ENCODE peak calls at places on chromosomes 7 and 10, in six cellular contexts. M is H1, J is HCT116, Y is HepG2, B is GM12878, S is K562. P is an unnamed sample.

GRCh38 chr10:60810437-60811182 is 32.3 kb downstream of the CDK1 start:
- DNase-seq in M (no peak), S (no peak), B (no peak), Y (peak; percentile 18), J (no peak), P (no peak)

GRCh38 chr7:1454471-1455065 is 4.7 kb downstream of the MICALL2 start:
- DNase-seq in S (no peak), Y (no peak), B (no peak), J (no peak), M (no peak), P (no peak)

GRCh38 chr10:119209050-119209735 is 1.8 kb downstream of the GRK5 start:
- DNase-seq in M (peak; percentile 74), Y (peak; percentile 59), J (no peak), B (no peak), S (peak; percentile 64), P (no peak)

GRCh38 chr7:16564909-16565426 is 38.3 kb downstream of the LRRC72 start:
- DNase-seq in M (no peak), J (peak; percentile 66), Y (peak; percentile 38), S (peak; percentile 71), B (peak; percentile 8), P (peak; percentile 46)

GRCh38 chr7:8386926-8387550 is 46.4 kb upstream of the NXPH1 start:
- DNase-seq in S (peak; percentile 66), J (no peak), M (no peak), Y (no peak), B (peak; percentile 45), P (no peak)

GRCh38 chr10:114631678-114632417 is 26.2 kb downstream of the ABLIM1 start:
- DNase-seq in B (no peak), J (no peak), M (peak; percentile 67), S (peak; percentile 11), Y (peak; percentile 76), P (no peak)

GRCh38 chr7:139679731-139680594 is 97.8 kb downstream of the HIPK2 start:
- DNase-seq in M (no peak), Y (peak; percentile 80), J (no peak), B (no peak), S (no peak), P (no peak)

GRCh38 chr10:6542999-6543430 is 37.1 kb downstream of the PRKCQ start:
- DNase-seq in B (no peak), Y (peak; percentile 2), S (no peak), M (no peak), J (no peak), P (no peak)

GRCh38 chr7:111108526-111108925 is 17.6 kb downstream of the LRRN3 start:
- DNase-seq in Y (peak; percentile 4), J (no peak), B (no peak), M (no peak), S (no peak), P (no peak)

GRCh38 chr7:96657347-96658010 is 52.2 kb downstream of the SEM1 start:
- DNase-seq in B (no peak), J (no peak), Y (no peak), M (peak; percentile 57), S (no peak), P (peak; percentile 20)

DNA sequence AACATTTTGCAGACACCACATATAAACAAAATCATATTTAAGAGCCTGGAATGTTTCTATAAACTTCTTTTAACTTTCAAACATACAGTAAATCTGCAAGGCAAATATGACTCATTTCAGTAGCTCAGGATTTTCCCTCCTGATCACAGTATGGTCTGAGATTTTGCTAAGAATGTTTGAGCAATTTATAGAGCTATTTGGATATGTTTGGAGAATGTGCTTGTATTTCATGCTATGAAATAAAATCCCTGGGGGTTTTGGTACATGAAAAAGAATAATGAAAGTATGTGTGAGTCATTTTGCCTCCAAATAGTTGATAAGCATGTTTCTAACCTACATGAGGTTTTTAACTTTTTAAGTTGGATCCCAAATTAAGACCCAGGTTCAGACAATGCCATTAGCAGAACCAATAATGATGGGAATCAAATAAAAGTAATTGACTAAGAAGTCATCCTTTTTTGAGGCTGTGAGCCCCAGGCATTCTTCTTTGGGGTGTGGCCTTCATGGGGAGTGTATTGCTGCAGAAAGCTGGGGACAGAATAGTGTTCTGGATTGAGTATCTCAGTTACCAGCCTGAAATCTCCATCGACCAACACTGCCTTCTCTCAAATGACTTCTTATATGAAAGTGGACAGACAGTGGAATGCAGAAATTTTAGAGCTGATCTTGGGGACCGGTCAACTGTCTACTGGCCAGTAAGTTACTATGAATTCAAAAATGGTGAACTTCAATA is 66.1 kb upstream of the AGBL3 start:
- DNase-seq in Y (no peak), S (no peak), M (no peak), B (no peak), J (no peak), P (no peak)
- TF ChIP-seq ZNF274 in Y (no peak), S (no peak), M (no peak), B (no peak), J (no peak), P (no peak)

DNA sequence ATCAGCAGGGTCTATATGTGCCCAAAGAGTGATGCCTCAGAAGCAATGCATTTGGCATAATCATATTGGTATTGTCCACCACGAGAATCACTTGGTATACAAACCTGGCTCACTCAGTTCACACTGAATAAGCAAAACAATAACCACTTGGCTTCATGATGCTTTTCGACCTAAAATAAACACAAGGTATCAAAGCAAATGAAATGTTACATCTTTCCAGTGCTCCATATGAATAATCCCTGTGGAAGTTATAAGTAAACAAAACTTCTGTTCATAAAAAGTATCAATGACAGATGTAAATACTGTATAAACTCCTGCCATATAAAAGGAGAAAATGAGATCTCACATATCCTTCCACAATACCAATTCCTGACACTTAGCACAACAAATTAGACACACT is 29.8 kb upstream of the EBLN1 start:
- DNase-seq in Y (no peak), J (no peak), M (no peak), B (no peak), S (no peak), P (no peak)
- H3K9ac ChIP-seq in Y (no peak overlapping the region), J (peak overlapping the region; percentile 57), M (no peak overlapping the region), B (no peak overlapping the region), S (no peak overlapping the region), P (no peak overlapping the region)

DNA sequence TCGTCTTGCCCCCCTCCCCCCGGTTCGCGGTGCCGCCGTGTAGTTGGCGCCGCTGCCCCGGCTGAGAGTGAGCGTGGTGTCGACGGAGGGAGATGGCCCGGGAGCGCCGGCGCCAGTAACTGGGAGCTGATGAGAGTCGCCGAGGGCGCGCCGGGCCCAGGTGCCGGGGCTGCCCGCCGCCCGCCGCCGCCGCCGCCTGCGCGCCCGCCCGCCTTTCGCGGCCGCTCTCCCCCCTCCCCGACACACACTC is 322 bp downstream of the WAC start:
- DNase-seq in M (no peak), S (no peak), J (no peak), Y (no peak), B (no peak), P (no peak)
- TF ChIP-seq YY1 in M (no peak), S (no peak), J (no peak), Y (no peak), B (no peak), P (no peak)

DNA sequence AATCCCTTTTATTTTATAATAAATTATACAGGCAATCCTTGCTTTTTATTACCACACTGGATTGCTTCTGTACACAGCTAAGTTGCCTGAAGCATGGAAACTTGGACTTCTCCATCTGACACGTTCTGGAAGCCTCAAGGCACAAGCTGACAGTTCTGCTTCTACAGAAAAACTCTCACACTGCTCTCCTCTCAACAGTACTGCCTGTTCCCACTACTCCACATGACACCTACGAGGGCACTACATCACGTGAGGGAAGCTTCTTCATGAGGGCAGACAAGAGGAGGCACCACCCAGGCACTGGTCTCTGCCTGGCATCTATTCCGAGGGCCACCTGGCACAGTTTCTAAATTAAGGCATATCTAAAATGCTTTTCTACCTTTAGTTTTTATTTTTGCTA is 16.8 kb upstream of the FAM133B start:
- DNase-seq in S (no peak), B (no peak), J (no peak), M (no peak), Y (no peak), P (no peak)
- TF ChIP-seq ZNF274 in S (no peak), B (no peak), J (no peak), M (no peak), Y (no peak), P (no peak)

GRCh38 chr7:107785926-107786325 is 17.1 kb downstream of the SLC26A3 start:
- DNase-seq in Y (no peak), B (no peak), S (no peak), M (no peak), J (no peak), P (no peak)

GRCh38 chr7:107785170-107785569 is 17.9 kb downstream of the SLC26A3 start:
- DNase-seq in J (no peak), M (no peak), S (no peak), B (no peak), Y (no peak), P (no peak)

GRCh38 chr7:107788662-107789061 is 14.4 kb downstream of the SLC26A3 start:
- DNase-seq in Y (no peak), J (no peak), S (no peak), M (no peak), B (no peak), P (no peak)

GRCh38 chr7:107789647-107790046 is 13.4 kb downstream of the SLC26A3 start:
- DNase-seq in S (no peak), B (no peak), Y (no peak), J (no peak), M (no peak), P (no peak)

DNA sequence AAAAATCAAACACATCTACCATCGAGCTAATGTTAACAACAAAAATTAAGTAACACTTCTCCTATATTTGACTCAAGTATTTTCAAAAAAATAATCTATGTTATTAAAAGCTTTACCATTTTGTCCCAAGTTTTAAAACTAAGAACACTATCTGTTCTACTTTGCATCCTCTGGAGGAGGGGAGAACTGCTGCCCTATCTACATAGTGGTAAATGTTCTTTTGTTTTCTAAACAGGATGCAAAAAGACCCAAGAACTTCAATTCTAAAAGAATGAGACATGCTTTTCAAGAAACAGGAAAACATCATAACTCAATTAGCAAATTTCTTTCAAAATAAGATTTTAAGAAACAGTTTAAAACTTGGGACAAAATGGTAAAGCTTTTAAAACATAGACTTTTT is 14.8 kb downstream of the SLC26A3 start:
- DNase-seq in J (no peak), S (no peak), B (no peak), Y (no peak), M (no peak), P (no peak)
- H3K9ac ChIP-seq in J (no peak overlapping the region), S (no peak overlapping the region), B (no peak overlapping the region), Y (no peak overlapping the region), M (no peak overlapping the region), P (no peak overlapping the region)

GRCh38 chr7:148763622-148764021 is 64.9 kb downstream of the CUL1 start:
- DNase-seq in J (no peak), B (no peak), Y (no peak), S (no peak), M (no peak), P (no peak)
- TF ChIP-seq YY1 in J (no peak), B (no peak), Y (no peak), S (no peak), M (no peak), P (no peak)

DNA sequence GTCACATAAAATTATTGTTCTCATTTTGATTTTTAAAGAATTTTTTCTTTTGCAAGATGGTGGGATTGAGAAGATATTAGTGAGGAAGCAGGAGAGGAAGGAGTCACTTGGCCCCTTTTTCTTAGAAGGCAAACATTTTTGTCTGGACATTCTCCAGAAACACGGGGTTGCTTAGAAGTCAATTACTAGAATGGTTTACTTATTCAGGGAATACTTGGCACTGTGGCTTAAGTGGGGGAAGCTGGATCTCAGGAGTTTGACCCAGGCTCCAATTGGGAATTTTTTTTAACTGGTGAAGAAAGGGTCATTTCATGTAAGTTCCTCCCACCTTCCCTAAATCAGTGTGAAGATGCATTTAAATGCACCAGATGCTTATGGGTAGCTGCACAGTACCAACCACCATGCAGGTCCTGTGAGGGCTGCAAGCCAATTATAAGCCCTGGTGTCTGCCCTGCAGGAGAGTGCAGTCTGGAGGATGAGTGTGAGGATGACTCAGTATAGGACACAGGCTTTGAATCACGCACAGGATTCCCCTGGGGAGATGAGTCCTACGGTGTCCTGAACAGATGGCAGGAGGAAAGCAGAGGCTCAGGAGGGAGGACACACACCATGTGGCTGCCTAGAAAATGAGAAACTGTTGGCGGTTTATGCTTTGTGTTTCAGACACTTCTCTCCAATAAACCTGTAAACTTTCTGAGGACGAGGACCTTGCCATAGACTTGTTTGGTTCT is 299.1 kb downstream of the PLXNA4 start:
- DNase-seq in J (no peak), Y (no peak), B (no peak), M (no peak), S (no peak), P (no peak)
- TF ChIP-seq ZNF274 in J (no peak), Y (no peak), B (no peak), M (no peak), S (no peak), P (no peak)

P was measured in NT2/D1.